ENCODE peak calls at places on chromosomes 11 and 22, in seven cellular contexts. One of them, this sample, is unnamed. For H4K20me1, the result is how much of the 10 kb centered on the place peaks cover.

GRCh38 chr22:38867124-38867455 is 4.9 kb downstream of the CBX6 start:
- DNase-seq in GM23338: no peak
- DNase-seq in HCT116: no peak
- DNase-seq in SK-N-SH: no peak
- DNase-seq in GM23248: no peak
- DNase-seq in MM.1S: no peak
- DNase-seq in neural progenitor cell: no peak
- DNase-seq in this sample: no peak

GRCh38 chr11:43580735-43581369 is 99.7 kb upstream of the HSD17B12 start:
- DNase-seq in GM23338: peak
- DNase-seq in HCT116: no peak
- DNase-seq in SK-N-SH: peak
- DNase-seq in GM23248: peak
- DNase-seq in MM.1S: no peak
- DNase-seq in neural progenitor cell: peak
- DNase-seq in this sample: no peak

GRCh38 chr11:122120096-122120495 is 4.1 kb upstream of the BLID start:
- DNase-seq in GM23338: no peak
- DNase-seq in HCT116: no peak
- DNase-seq in SK-N-SH: no peak
- DNase-seq in GM23248: peak
- DNase-seq in MM.1S: no peak
- DNase-seq in neural progenitor cell: no peak
- DNase-seq in this sample: no peak

GRCh38 chr11:28759311-28759710 is 651.1 kb downstream of the METTL15 start:
- DNase-seq in GM23338: peak
- DNase-seq in HCT116: peak
- DNase-seq in SK-N-SH: no peak
- DNase-seq in GM23248: no peak
- DNase-seq in MM.1S: no peak
- DNase-seq in neural progenitor cell: no peak
- DNase-seq in this sample: peak

GRCh38 chr11:79461144-79461543 is 20.3 kb upstream of the TENM4 start:
- DNase-seq in GM23338: peak
- DNase-seq in HCT116: peak
- DNase-seq in SK-N-SH: peak
- DNase-seq in GM23248: peak
- DNase-seq in MM.1S: peak
- DNase-seq in neural progenitor cell: peak
- DNase-seq in this sample: peak

GRCh38 chr11:131597875-131598274 is 227.5 kb downstream of the NTM start:
- DNase-seq in GM23338: no peak
- DNase-seq in HCT116: no peak
- DNase-seq in SK-N-SH: no peak
- DNase-seq in GM23248: no peak
- DNase-seq in MM.1S: no peak
- DNase-seq in neural progenitor cell: no peak
- DNase-seq in this sample: no peak

GRCh38 chr11:20512869-20513268 is 86.5 kb upstream of the SLC6A5 start:
- DNase-seq in GM23338: no peak
- DNase-seq in HCT116: no peak
- DNase-seq in SK-N-SH: no peak
- DNase-seq in GM23248: no peak
- DNase-seq in MM.1S: no peak
- DNase-seq in neural progenitor cell: no peak
- DNase-seq in this sample: no peak

GRCh38 chr11:128775513-128775912 is 81.6 kb downstream of the FLI1 start:
- DNase-seq in GM23338: no peak
- DNase-seq in HCT116: no peak
- DNase-seq in SK-N-SH: no peak
- DNase-seq in GM23248: no peak
- DNase-seq in MM.1S: no peak
- DNase-seq in neural progenitor cell: no peak
- DNase-seq in this sample: no peak

GRCh38 chr11:120832609-120833221 is 191.2 kb upstream of the TBCEL start:
- DNase-seq in GM23338: peak
- DNase-seq in HCT116: no peak
- DNase-seq in SK-N-SH: no peak
- DNase-seq in GM23248: no peak
- DNase-seq in MM.1S: no peak
- DNase-seq in neural progenitor cell: peak
- DNase-seq in this sample: peak

DNA sequence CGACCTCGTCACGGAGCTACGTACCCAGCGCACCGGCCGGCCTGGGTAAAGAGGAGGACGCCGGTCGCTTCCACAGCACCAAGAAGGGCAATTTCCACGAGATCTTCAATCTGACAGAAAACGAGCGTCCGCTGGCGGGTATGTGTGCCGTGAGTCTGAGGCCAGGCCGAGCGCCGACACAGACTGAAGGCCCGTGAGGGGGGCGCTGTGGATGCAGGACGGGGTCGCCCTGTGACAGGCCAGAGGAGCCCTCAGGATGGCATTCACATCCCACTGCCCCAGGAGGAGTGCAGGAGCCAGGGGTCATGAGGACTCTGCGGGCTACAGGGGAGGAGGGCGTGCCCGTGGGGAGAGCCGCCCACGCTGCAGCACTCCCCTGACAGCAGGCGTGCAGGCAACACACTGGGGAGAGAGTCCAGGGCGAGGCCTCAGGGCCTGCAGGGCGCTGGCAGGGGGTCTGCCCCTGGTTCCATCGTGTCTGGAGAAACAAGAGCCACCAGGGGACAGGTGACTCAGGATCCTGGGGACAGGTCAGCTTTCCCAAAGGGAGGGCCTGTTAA is 53.6 kb downstream of the GRAMD4 start:
- DNase-seq in GM23338: no peak
- DNase-seq in HCT116: no peak
- DNase-seq in SK-N-SH: no peak
- DNase-seq in GM23248: no peak
- DNase-seq in MM.1S: no peak
- DNase-seq in neural progenitor cell: no peak
- DNase-seq in this sample: no peak
- TF ChIP-seq EZH2phosphoT487 in GM23338: no peak
- TF ChIP-seq EZH2phosphoT487 in HCT116: no peak
- TF ChIP-seq EZH2phosphoT487 in SK-N-SH: no peak
- TF ChIP-seq EZH2phosphoT487 in GM23248: no peak
- TF ChIP-seq EZH2phosphoT487 in MM.1S: no peak
- TF ChIP-seq EZH2phosphoT487 in neural progenitor cell: no peak
- TF ChIP-seq EZH2phosphoT487 in this sample: no peak

GRCh38 chr11:94150056-94150455 is 21.4 kb downstream of the PANX1 start:
- DNase-seq in GM23338: no peak
- DNase-seq in HCT116: no peak
- DNase-seq in SK-N-SH: no peak
- DNase-seq in GM23248: no peak
- DNase-seq in MM.1S: no peak
- DNase-seq in neural progenitor cell: no peak
- DNase-seq in this sample: no peak

GRCh38 chr11:94148189-94148588 is 19.5 kb downstream of the PANX1 start:
- DNase-seq in GM23338: no peak
- DNase-seq in HCT116: no peak
- DNase-seq in SK-N-SH: no peak
- DNase-seq in GM23248: no peak
- DNase-seq in MM.1S: no peak
- DNase-seq in neural progenitor cell: no peak
- DNase-seq in this sample: no peak

GRCh38 chr11:94151311-94151710 is 22.7 kb downstream of the PANX1 start:
- DNase-seq in GM23338: no peak
- DNase-seq in HCT116: no peak
- DNase-seq in SK-N-SH: no peak
- DNase-seq in GM23248: peak
- DNase-seq in MM.1S: no peak
- DNase-seq in neural progenitor cell: no peak
- DNase-seq in this sample: peak

GRCh38 chr11:94150704-94151103 is 22.1 kb downstream of the PANX1 start:
- DNase-seq in GM23338: no peak
- DNase-seq in HCT116: no peak
- DNase-seq in SK-N-SH: no peak
- DNase-seq in GM23248: no peak
- DNase-seq in MM.1S: no peak
- DNase-seq in neural progenitor cell: no peak
- DNase-seq in this sample: no peak

DNA sequence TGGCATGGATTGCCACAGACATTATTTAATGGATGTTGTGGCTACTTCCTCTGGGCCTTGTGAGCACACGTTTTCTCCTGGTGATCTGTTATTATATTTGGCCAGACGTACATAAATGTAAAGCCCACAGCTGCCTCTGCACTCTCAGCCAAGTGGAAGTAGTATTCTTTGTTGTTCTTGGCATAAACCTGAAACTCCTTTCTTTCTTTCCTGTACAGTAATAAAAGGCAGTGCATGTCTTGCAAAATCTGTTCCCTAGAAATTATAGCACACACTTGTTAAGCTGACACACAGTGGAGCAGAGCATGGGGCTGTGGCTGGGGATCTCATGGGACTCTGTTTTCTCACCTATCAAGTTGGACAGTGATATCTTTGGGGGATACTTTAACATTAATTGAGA is 20.8 kb downstream of the PANX1 start:
- DNase-seq in GM23338: no peak
- DNase-seq in HCT116: no peak
- DNase-seq in SK-N-SH: no peak
- DNase-seq in GM23248: peak
- DNase-seq in MM.1S: no peak
- DNase-seq in neural progenitor cell: no peak
- DNase-seq in this sample: no peak
- H4K20me1 ChIP-seq in GM23338: half or more
- H4K20me1 ChIP-seq in HCT116: under half
- H4K20me1 ChIP-seq in SK-N-SH: half or more
- H4K20me1 ChIP-seq in GM23248: under half
- H4K20me1 ChIP-seq in MM.1S: under half
- H4K20me1 ChIP-seq in neural progenitor cell: half or more
- H4K20me1 ChIP-seq in this sample: half or more

GRCh38 chr22:46376096-46376495 is 40.6 kb downstream of the TRMU start:
- DNase-seq in GM23338: no peak
- DNase-seq in HCT116: no peak
- DNase-seq in SK-N-SH: no peak
- DNase-seq in GM23248: no peak
- DNase-seq in MM.1S: no peak
- DNase-seq in neural progenitor cell: no peak
- DNase-seq in this sample: no peak

GRCh38 chr22:46374663-46375474 is 39.4 kb downstream of the TRMU start:
- DNase-seq in GM23338: no peak
- DNase-seq in HCT116: no peak
- DNase-seq in SK-N-SH: no peak
- DNase-seq in GM23248: no peak
- DNase-seq in MM.1S: no peak
- DNase-seq in neural progenitor cell: no peak
- DNase-seq in this sample: no peak

GRCh38 chr22:46373166-46373565 is 37.7 kb downstream of the TRMU start:
- DNase-seq in GM23338: no peak
- DNase-seq in HCT116: no peak
- DNase-seq in SK-N-SH: no peak
- DNase-seq in GM23248: no peak
- DNase-seq in MM.1S: no peak
- DNase-seq in neural progenitor cell: no peak
- DNase-seq in this sample: no peak

GRCh38 chr22:46372686-46373085 is 37.2 kb downstream of the TRMU start:
- DNase-seq in GM23338: no peak
- DNase-seq in HCT116: no peak
- DNase-seq in SK-N-SH: no peak
- DNase-seq in GM23248: no peak
- DNase-seq in MM.1S: no peak
- DNase-seq in neural progenitor cell: no peak
- DNase-seq in this sample: no peak

GRCh38 chr22:46373838-46374662 is 38.5 kb downstream of the TRMU start:
- DNase-seq in GM23338: no peak
- DNase-seq in HCT116: no peak
- DNase-seq in SK-N-SH: no peak
- DNase-seq in GM23248: no peak
- DNase-seq in MM.1S: no peak
- DNase-seq in neural progenitor cell: no peak
- DNase-seq in this sample: no peak
- TF ChIP-seq EZH2phosphoT487 in GM23338: no peak
- TF ChIP-seq EZH2phosphoT487 in HCT116: no peak
- TF ChIP-seq EZH2phosphoT487 in SK-N-SH: no peak
- TF ChIP-seq EZH2phosphoT487 in GM23248: no peak
- TF ChIP-seq EZH2phosphoT487 in MM.1S: no peak
- TF ChIP-seq EZH2phosphoT487 in neural progenitor cell: no peak
- TF ChIP-seq EZH2phosphoT487 in this sample: no peak

DNA sequence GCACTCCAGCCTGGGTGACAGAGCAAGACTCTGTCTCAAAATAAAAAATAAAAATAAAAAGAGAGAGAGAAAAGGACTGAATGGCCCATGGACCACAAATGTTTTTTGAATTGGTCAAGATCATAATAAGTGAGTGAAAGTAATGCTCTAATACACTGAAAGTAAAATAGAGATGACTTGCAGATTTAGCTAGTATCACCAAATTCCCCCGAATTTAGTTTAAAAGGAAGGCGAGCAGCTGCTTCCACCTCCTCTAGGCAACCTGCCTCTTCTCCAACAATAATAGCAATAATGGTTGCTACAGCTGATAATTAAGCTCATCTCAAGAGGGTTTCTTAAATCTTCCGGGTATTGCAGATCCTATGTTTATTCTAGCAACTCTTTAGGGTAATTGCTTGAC is 36.8 kb downstream of the CELF1 start:
- DNase-seq in GM23338: no peak
- DNase-seq in HCT116: no peak
- DNase-seq in SK-N-SH: no peak
- DNase-seq in GM23248: no peak
- DNase-seq in MM.1S: no peak
- DNase-seq in neural progenitor cell: no peak
- DNase-seq in this sample: no peak
- H4K20me1 ChIP-seq in GM23338: half or more
- H4K20me1 ChIP-seq in HCT116: under half
- H4K20me1 ChIP-seq in SK-N-SH: half or more
- H4K20me1 ChIP-seq in GM23248: under half
- H4K20me1 ChIP-seq in MM.1S: under half
- H4K20me1 ChIP-seq in neural progenitor cell: half or more
- H4K20me1 ChIP-seq in this sample: half or more

DNA sequence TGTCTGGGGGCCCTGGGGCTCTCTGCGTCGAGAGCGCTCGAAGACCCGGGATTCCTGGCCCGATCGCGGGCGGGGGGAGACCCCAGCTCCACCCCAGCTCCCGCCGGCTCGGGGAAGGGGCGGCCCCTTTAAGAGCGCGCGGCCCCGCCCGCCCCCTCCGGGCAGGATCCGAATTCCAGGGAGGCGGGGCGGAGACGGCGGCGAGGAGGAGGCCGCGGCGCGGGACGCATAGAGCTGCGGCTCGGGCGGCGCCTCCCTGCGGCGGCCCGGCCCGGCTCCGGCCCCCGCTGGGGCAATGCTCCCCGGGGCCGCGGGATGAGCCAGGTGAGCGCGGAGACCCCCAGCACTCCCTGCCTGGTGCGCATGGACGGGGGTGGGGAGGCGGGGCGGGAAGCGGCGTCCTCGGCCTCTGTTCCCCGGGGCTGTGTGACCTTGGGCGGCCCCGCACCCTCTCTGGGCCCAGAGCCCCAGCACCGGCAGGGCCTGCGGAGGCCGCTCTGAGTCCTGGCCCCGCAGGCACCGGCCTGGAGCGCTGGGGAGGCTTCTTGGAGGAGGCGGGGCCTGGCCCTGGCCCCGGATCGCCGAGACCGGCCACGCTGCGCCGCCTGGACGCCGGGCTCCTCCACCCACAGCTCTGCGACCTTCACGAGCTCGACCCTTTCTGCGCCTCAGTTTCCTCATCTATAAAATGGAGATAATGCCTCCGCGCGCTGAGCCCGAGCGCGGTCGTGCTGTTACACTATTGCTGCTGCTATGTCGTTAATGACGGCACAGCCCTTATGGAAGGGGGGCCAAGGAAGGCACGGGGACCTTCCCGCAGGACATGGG is 594 bp downstream of the GAS2L1 start:
- DNase-seq in GM23338: peak
- DNase-seq in HCT116: no peak
- DNase-seq in SK-N-SH: peak
- DNase-seq in GM23248: peak
- DNase-seq in MM.1S: peak
- DNase-seq in neural progenitor cell: peak
- DNase-seq in this sample: peak
- TF ChIP-seq EZH2phosphoT487 in GM23338: no peak
- TF ChIP-seq EZH2phosphoT487 in HCT116: no peak
- TF ChIP-seq EZH2phosphoT487 in SK-N-SH: no peak
- TF ChIP-seq EZH2phosphoT487 in GM23248: no peak
- TF ChIP-seq EZH2phosphoT487 in MM.1S: no peak
- TF ChIP-seq EZH2phosphoT487 in neural progenitor cell: no peak
- TF ChIP-seq EZH2phosphoT487 in this sample: no peak

This sample was measured in hepatocyte.